ENCODE peak calls at places on chromosomes 1 and 21, in seven cellular contexts. W is stimulated activated CD8-positive, alpha-beta memory T cell treated with anti-CD3 and anti-CD28 coated beads, Interleukin-7, amount 100 ng/mL, for 1 hour; R is MV-4-11; C is CD8-positive, alpha-beta T cell; O is NCI-H1105; L is T-helper 22 cell; Y is adipocyte. B is an unnamed sample.

GRCh38 chr1:63955746-63956145 is 181.9 kb downstream of the ROR1 start:
- DNase-seq in Y (no peak), C (no peak), R (no peak), L (no peak), O (no peak), W (no peak), B (no peak)

GRCh38 chr1:191851799-191852595 is 306.3 kb upstream of the RGS18 start:
- DNase-seq in L (no peak), R (no peak), O (no peak), Y (peak; percentile 48), W (no peak), C (no peak), B (no peak)

GRCh38 chr1:170414989-170415733 is 116.8 kb upstream of the GORAB start:
- DNase-seq in O (no peak), C (no peak), Y (peak; percentile 68), R (peak; percentile 42), W (no peak), L (no peak), B (no peak)

GRCh38 chr1:41664861-41665640 is 180.6 kb upstream of the EDN2 start:
- DNase-seq in R (no peak), Y (peak; percentile 51), L (no peak), O (no peak), W (no peak), C (no peak), B (no peak)

GRCh38 chr1:1230656-1231399 is 973 bp downstream of the SDF4 start:
- DNase-seq in R (peak; percentile 30), Y (peak; percentile 55), O (no peak), L (no peak), W (no peak), C (no peak), B (no peak)

GRCh38 chr1:162230096-162230495 is 146.6 kb downstream of the SPATA46 start:
- DNase-seq in L (no peak), O (no peak), Y (no peak), C (no peak), R (peak; percentile 65), W (no peak), B (no peak)

GRCh38 chr1:77539510-77540142 is 142.8 kb downstream of the ZZZ3 start:
- DNase-seq in R (peak; percentile 47), W (no peak), C (no peak), O (no peak), L (no peak), Y (peak; percentile 67), B (no peak)

GRCh38 chr1:54017979-54018378 is at the start of gene LDLRAD1:
- DNase-seq in W (no peak), L (no peak), Y (no peak), R (no peak), C (no peak), O (no peak), B (no peak)

GRCh38 chr1:97143236-97143882 is 421.8 kb downstream of the PTBP2 start:
- DNase-seq in Y (no peak), O (no peak), R (no peak), L (no peak), C (no peak), W (no peak), B (no peak)

GRCh38 chr1:176791911-176792310 is 328.9 kb downstream of the PAPPA2 start:
- DNase-seq in C (no peak), O (no peak), Y (no peak), W (no peak), R (no peak), L (no peak), B (no peak)

GRCh38 chr1:60564856-60565445 is 491.4 kb upstream of the C1orf87 start:
- DNase-seq in W (no peak), O (no peak), C (no peak), R (no peak), L (no peak), Y (no peak), B (peak; percentile 4)

GRCh38 chr1:53669511-53670191 is 69.3 kb downstream of the GLIS1 start:
- DNase-seq in R (no peak), Y (peak; percentile 45), L (no peak), O (no peak), C (no peak), W (no peak), B (no peak)

GRCh38 chr1:63966016-63966415 is 192.2 kb downstream of the ROR1 start:
- DNase-seq in C (no peak), W (no peak), L (no peak), O (no peak), Y (no peak), R (no peak), B (peak; percentile 93)

GRCh38 chr1:4050998-4051397 is 150.9 kb upstream of the C1orf174 start:
- DNase-seq in C (no peak), L (no peak), Y (no peak), O (no peak), R (no peak), W (no peak), B (no peak)

GRCh38 chr1:16017461-16018303 is at the start of gene HSPB7:
- DNase-seq in W (no peak), Y (peak; percentile 93), C (no peak), R (peak; percentile 23), L (no peak), O (no peak), B (no peak)

GRCh38 chr1:211870156-211870555 is 39.6 kb upstream of the LPGAT1 start:
- DNase-seq in C (no peak), R (no peak), W (no peak), Y (peak; percentile 67), L (no peak), O (no peak), B (no peak)

GRCh38 chr1:180939072-180939705 is 26.5 kb downstream of the KIAA1614 start:
- DNase-seq in L (no peak), O (no peak), W (no peak), Y (no peak), R (no peak), C (no peak), B (no peak)

GRCh38 chr1:41479808-41480160 is 4.7 kb downstream of the EDN2 start:
- DNase-seq in R (no peak), C (no peak), L (no peak), Y (no peak), W (no peak), O (no peak), B (no peak)

GRCh38 chr1:217191441-217191840 is 439.4 kb downstream of the GPATCH2 start:
- DNase-seq in W (no peak), O (no peak), C (no peak), L (no peak), Y (no peak), R (no peak), B (no peak)

GRCh38 chr1:218739426-218739825 is 394.3 kb downstream of the TGFB2 start:
- DNase-seq in O (no peak), W (no peak), R (peak; percentile 54), L (no peak), C (no peak), Y (peak; percentile 88), B (no peak)

GRCh38 chr1:112923956-112924349 is 32.0 kb downstream of the SLC16A1 start:
- DNase-seq in Y (no peak), L (no peak), W (no peak), R (no peak), C (no peak), O (no peak), B (no peak)

GRCh38 chr1:1434812-1435093 is 737 bp upstream of the VWA1 start:
- DNase-seq in O (no peak), W (no peak), C (no peak), Y (no peak), R (no peak), L (no peak), B (no peak)

GRCh38 chr1:109996476-109996875 is 11.9 kb downstream of the AHCYL1 start:
- DNase-seq in C (no peak), L (no peak), W (no peak), O (no peak), Y (no peak), R (no peak), B (no peak)

GRCh38 chr21:32004281-32004680 is 131.5 kb downstream of the HUNK start:
- DNase-seq in W (no peak), R (no peak), Y (no peak), L (no peak), C (no peak), O (no peak), B (no peak)

GRCh38 chr1:29256979-29257804 is 20.9 kb downstream of the PTPRU start:
- DNase-seq in O (peak; percentile 87), R (no peak), W (no peak), L (no peak), C (no peak), Y (peak; percentile 72), B (no peak)

GRCh38 chr1:31654171-31654776 is 9.6 kb upstream of the PEF1 start:
- DNase-seq in W (no peak), O (no peak), R (no peak), L (no peak), Y (no peak), C (no peak), B (no peak)

GRCh38 chr21:17612023-17612564 is 607 bp downstream of the BTG3 start:
- DNase-seq in C (peak; percentile 5), R (no peak), Y (peak; percentile 71), W (no peak), L (no peak), O (peak; percentile 19), B (no peak)

GRCh38 chr1:53957231-53957818 is 11.2 kb downstream of the LRRC42 start:
- DNase-seq in O (no peak), L (no peak), R (no peak), Y (peak; percentile 55), W (no peak), C (no peak), B (no peak)

GRCh38 chr21:42558846-42559245 is 45.2 kb downstream of the SLC37A1 start:
- DNase-seq in W (no peak), L (no peak), Y (no peak), C (no peak), O (no peak), R (no peak), B (no peak)

GRCh38 chr1:178311164-178311563 is 185.6 kb downstream of the CLEC20A start:
- DNase-seq in R (no peak), L (no peak), W (no peak), Y (peak; percentile 35), O (no peak), C (no peak), B (no peak)

GRCh38 chr1:173134029-173134428 is 73.1 kb downstream of the TNFSF4 start:
- DNase-seq in R (no peak), C (no peak), O (no peak), Y (peak; percentile 21), W (no peak), L (no peak), B (no peak)

GRCh38 chr1:150678988-150679387 is 18.0 kb downstream of the GOLPH3L start:
- DNase-seq in O (no peak), L (no peak), Y (no peak), R (no peak), C (no peak), W (no peak), B (no peak)

GRCh38 chr1:241934181-241934815 is 23.3 kb upstream of the BECN2 start:
- DNase-seq in L (no peak), C (no peak), R (no peak), O (no peak), Y (peak; percentile 67), W (no peak), B (no peak)

B was measured in Jurkat, Clone E6-1.